ENCODE peak calls at places on chromosomes 6 and 20, in eight cellular contexts. One of them, this sample, is unnamed. For H3K4me1, the result is how much of the 10 kb centered on the place peaks cover.

GRCh38 chr6:40352006-40352405 is 235.2 kb downstream of the LRFN2 start:
- DNase-seq in stomach: no peak
- DNase-seq in uterus: no peak
- DNase-seq in breast epithelium: no peak
- DNase-seq in tibial nerve: no peak
- DNase-seq in right lobe of liver: no peak
- DNase-seq in spleen: no peak
- DNase-seq in IMR-90: no peak
- DNase-seq in this sample: no peak

GRCh38 chr6:148440877-148441453 is 98.3 kb downstream of the SASH1 start:
- DNase-seq in tibial nerve: peak
- DNase-seq in breast epithelium: peak
- DNase-seq in IMR-90: peak
- DNase-seq in right lobe of liver: peak
- DNase-seq in spleen: no peak
- DNase-seq in uterus: peak
- DNase-seq in stomach: peak
- DNase-seq in this sample: peak

GRCh38 chr20:37361336-37361735 is 15.4 kb downstream of the SRC start:
- DNase-seq in spleen: peak
- DNase-seq in stomach: no peak
- DNase-seq in tibial nerve: no peak
- DNase-seq in breast epithelium: no peak
- DNase-seq in IMR-90: no peak
- DNase-seq in right lobe of liver: no peak
- DNase-seq in uterus: no peak
- DNase-seq in this sample: peak

GRCh38 chr6:79546186-79546585 is 9.0 kb upstream of the LCA5 start:
- DNase-seq in IMR-90: peak
- DNase-seq in right lobe of liver: no peak
- DNase-seq in uterus: peak
- DNase-seq in breast epithelium: no peak
- DNase-seq in stomach: no peak
- DNase-seq in spleen: no peak
- DNase-seq in tibial nerve: no peak
- DNase-seq in this sample: no peak

GRCh38 chr6:54031194-54031593 is 80.0 kb upstream of the MLIP start:
- DNase-seq in spleen: no peak
- DNase-seq in right lobe of liver: no peak
- DNase-seq in stomach: no peak
- DNase-seq in IMR-90: no peak
- DNase-seq in uterus: no peak
- DNase-seq in tibial nerve: no peak
- DNase-seq in breast epithelium: no peak
- DNase-seq in this sample: no peak

GRCh38 chr6:116101298-116101718 is 655 bp downstream of the NT5DC1 start:
- DNase-seq in IMR-90: no peak
- DNase-seq in uterus: no peak
- DNase-seq in tibial nerve: peak
- DNase-seq in stomach: no peak
- DNase-seq in right lobe of liver: no peak
- DNase-seq in spleen: no peak
- DNase-seq in breast epithelium: no peak
- DNase-seq in this sample: no peak

GRCh38 chr6:30135147-30135546 is 793 bp upstream of the TRIM40 start:
- DNase-seq in stomach: no peak
- DNase-seq in uterus: no peak
- DNase-seq in tibial nerve: no peak
- DNase-seq in breast epithelium: no peak
- DNase-seq in spleen: no peak
- DNase-seq in right lobe of liver: no peak
- DNase-seq in IMR-90: no peak
- DNase-seq in this sample: no peak

GRCh38 chr6:43628392-43629103 is 516 bp downstream of the GTPBP2 start:
- DNase-seq in right lobe of liver: peak
- DNase-seq in uterus: peak
- DNase-seq in tibial nerve: peak
- DNase-seq in spleen: no peak
- DNase-seq in stomach: peak
- DNase-seq in breast epithelium: no peak
- DNase-seq in IMR-90: peak
- DNase-seq in this sample: peak

GRCh38 chr6:167758309-167759023 is 68.2 kb upstream of the AFDN start:
- DNase-seq in IMR-90: no peak
- DNase-seq in right lobe of liver: no peak
- DNase-seq in spleen: peak
- DNase-seq in stomach: no peak
- DNase-seq in tibial nerve: no peak
- DNase-seq in breast epithelium: no peak
- DNase-seq in uterus: no peak
- DNase-seq in this sample: no peak

GRCh38 chr20:17542993-17543412 is 11.8 kb upstream of the BFSP1 start:
- DNase-seq in tibial nerve: no peak
- DNase-seq in spleen: no peak
- DNase-seq in right lobe of liver: no peak
- DNase-seq in IMR-90: peak
- DNase-seq in uterus: no peak
- DNase-seq in breast epithelium: no peak
- DNase-seq in stomach: no peak
- DNase-seq in this sample: no peak

GRCh38 chr20:62475819-62476073 is at the start of gene GATA5:
- DNase-seq in spleen: no peak
- DNase-seq in right lobe of liver: no peak
- DNase-seq in IMR-90: no peak
- DNase-seq in tibial nerve: no peak
- DNase-seq in uterus: no peak
- DNase-seq in breast epithelium: no peak
- DNase-seq in stomach: no peak
- DNase-seq in this sample: no peak
- H3K27ac ChIP-seq in spleen: no peak
- H3K27ac ChIP-seq in right lobe of liver: no peak
- H3K27ac ChIP-seq in IMR-90: no peak
- H3K27ac ChIP-seq in tibial nerve: peak
- H3K27ac ChIP-seq in uterus: no peak
- H3K27ac ChIP-seq in breast epithelium: no peak
- H3K27ac ChIP-seq in stomach: peak
- H3K27ac ChIP-seq in this sample: no peak

DNA sequence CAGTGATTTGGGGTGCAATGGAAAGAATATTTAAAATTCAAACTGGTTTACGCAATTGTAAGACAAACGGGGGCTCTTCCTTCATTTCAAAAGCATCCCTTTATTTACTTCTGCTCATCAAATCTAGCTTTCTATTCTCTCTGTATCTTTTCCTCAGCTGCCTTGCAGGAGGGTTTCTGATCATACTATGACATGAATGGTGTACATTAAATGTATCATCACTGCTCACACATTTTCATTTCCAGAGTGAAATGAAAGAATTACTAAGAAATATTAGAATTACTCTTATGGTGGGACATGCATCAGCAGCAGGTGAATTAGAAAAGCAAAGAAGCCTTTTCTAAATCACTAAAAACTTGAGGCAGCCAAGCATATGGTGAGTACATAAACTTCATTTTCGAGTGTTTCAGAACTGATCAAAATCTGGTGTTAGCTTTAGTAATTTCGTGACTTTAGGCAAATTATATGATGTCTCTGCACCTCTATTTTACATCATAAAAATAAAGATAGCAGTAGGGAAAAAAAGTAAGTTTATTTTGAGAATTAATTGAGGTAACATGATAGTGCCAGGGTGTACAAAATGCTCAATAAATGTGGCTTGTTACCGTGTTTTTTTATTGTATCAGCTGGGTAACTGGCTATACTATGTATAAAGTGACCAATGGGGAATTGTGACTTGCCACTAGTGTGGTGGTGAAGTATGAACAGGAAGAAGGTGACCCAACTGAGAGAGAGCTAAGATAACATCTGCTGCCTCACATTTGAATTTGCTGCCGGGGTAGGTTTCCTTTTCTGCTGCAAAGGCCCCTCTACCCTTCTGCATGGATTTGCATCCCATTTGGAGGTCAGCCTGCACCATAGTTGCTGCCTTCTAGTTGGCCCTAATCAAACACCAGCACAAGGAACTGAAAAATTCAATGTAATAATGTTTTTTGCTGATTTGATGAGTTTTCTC is 23.8 kb downstream of the IL17A start:
- DNase-seq in spleen: no peak
- DNase-seq in breast epithelium: no peak
- DNase-seq in stomach: no peak
- DNase-seq in tibial nerve: no peak
- DNase-seq in uterus: no peak
- DNase-seq in IMR-90: no peak
- DNase-seq in right lobe of liver: no peak
- DNase-seq in this sample: no peak
- TF ChIP-seq POLR2A in spleen: no peak
- TF ChIP-seq POLR2A in breast epithelium: no peak
- TF ChIP-seq POLR2A in stomach: no peak
- TF ChIP-seq POLR2A in tibial nerve: no peak
- TF ChIP-seq POLR2A in uterus: no peak
- TF ChIP-seq POLR2A in IMR-90: no peak
- TF ChIP-seq POLR2A in right lobe of liver: no peak
- TF ChIP-seq POLR2A in this sample: no peak

GRCh38 chr6:11271637-11272036 is 39.2 kb upstream of the NEDD9 start:
- DNase-seq in spleen: no peak
- DNase-seq in uterus: no peak
- DNase-seq in stomach: no peak
- DNase-seq in right lobe of liver: no peak
- DNase-seq in tibial nerve: no peak
- DNase-seq in breast epithelium: no peak
- DNase-seq in IMR-90: peak
- DNase-seq in this sample: no peak

GRCh38 chr6:11272491-11273192 is 40.2 kb upstream of the NEDD9 start:
- DNase-seq in spleen: no peak
- DNase-seq in stomach: no peak
- DNase-seq in uterus: no peak
- DNase-seq in breast epithelium: no peak
- DNase-seq in IMR-90: no peak
- DNase-seq in tibial nerve: no peak
- DNase-seq in right lobe of liver: no peak
- DNase-seq in this sample: no peak

GRCh38 chr6:11271228-11271627 is 38.8 kb upstream of the NEDD9 start:
- DNase-seq in stomach: peak
- DNase-seq in IMR-90: no peak
- DNase-seq in breast epithelium: no peak
- DNase-seq in uterus: no peak
- DNase-seq in spleen: no peak
- DNase-seq in right lobe of liver: no peak
- DNase-seq in tibial nerve: no peak
- DNase-seq in this sample: peak

GRCh38 chr6:11275598-11275997 is 43.1 kb upstream of the NEDD9 start:
- DNase-seq in uterus: no peak
- DNase-seq in stomach: no peak
- DNase-seq in right lobe of liver: peak
- DNase-seq in breast epithelium: no peak
- DNase-seq in IMR-90: no peak
- DNase-seq in spleen: no peak
- DNase-seq in tibial nerve: no peak
- DNase-seq in this sample: no peak

GRCh38 chr6:11273406-11274065 is 41.1 kb upstream of the NEDD9 start:
- DNase-seq in right lobe of liver: no peak
- DNase-seq in tibial nerve: no peak
- DNase-seq in spleen: no peak
- DNase-seq in breast epithelium: no peak
- DNase-seq in stomach: peak
- DNase-seq in uterus: no peak
- DNase-seq in IMR-90: no peak
- DNase-seq in this sample: no peak
- H3K4me1 ChIP-seq in right lobe of liver: under half
- H3K4me1 ChIP-seq in tibial nerve: under half
- H3K4me1 ChIP-seq in spleen: under half
- H3K4me1 ChIP-seq in breast epithelium: under half
- H3K4me1 ChIP-seq in stomach: half or more
- H3K4me1 ChIP-seq in uterus: under half
- H3K4me1 ChIP-seq in IMR-90: under half
- H3K4me1 ChIP-seq in this sample: half or more

DNA sequence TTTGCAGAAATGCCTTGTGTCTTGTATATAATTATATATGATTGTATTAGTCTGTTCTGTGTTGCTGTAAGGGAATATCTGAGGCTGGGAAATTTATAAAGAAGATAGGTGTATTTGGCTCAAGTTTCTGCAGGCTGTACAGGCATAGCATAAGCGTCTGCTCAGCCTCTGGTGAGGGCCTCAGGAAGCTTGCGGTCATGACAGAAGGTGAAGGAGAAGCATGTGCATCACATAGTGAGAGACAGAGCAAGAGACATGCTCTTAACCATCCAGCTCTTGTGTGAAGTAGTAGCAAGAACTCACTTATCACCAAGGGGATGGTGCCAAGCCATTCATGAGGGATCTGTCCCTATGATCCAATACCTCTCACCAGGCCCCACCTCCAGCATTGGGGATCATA is 6.5 kb downstream of the DCBLD1 start:
- DNase-seq in IMR-90: no peak
- DNase-seq in stomach: no peak
- DNase-seq in spleen: no peak
- DNase-seq in breast epithelium: no peak
- DNase-seq in uterus: no peak
- DNase-seq in right lobe of liver: no peak
- DNase-seq in tibial nerve: no peak
- DNase-seq in this sample: no peak
- H3K27ac ChIP-seq in IMR-90: no peak
- H3K27ac ChIP-seq in stomach: no peak
- H3K27ac ChIP-seq in spleen: no peak
- H3K27ac ChIP-seq in breast epithelium: no peak
- H3K27ac ChIP-seq in uterus: no peak
- H3K27ac ChIP-seq in right lobe of liver: no peak
- H3K27ac ChIP-seq in tibial nerve: no peak
- H3K27ac ChIP-seq in this sample: no peak